ENCODE peak calls at places on chromosome 22, in six cellular contexts. One of them, this sample, is unnamed.
A peak's percentile ranks its signal among the peaks of the same experiment; 100 is the strongest.

GRCh38 chr22:44623771-44624510 is 78.1 kb upstream of the PRR5 start:
- DNase-seq in stimulated activated CD4-positive, alpha-beta T cell treated with anti-CD3 and anti-CD28 coated beads, TNF-alpha, amount 100 ng/mL, for 4 hours: no peak
- DNase-seq in activated naive CD8-positive, alpha-beta T cell treated with anti-CD3 and anti-CD28 coated beads, Interleukin-2, amount 50 U/mL, for 24 hours: no peak
- DNase-seq in HepG2: no peak
- DNase-seq in KG1: no peak
- DNase-seq in anterior cingulate cortex: no peak
- DNase-seq in this sample: no peak

GRCh38 chr22:47549741-47550340 is 787.4 kb downstream of the TBC1D22A start:
- DNase-seq in stimulated activated CD4-positive, alpha-beta T cell treated with anti-CD3 and anti-CD28 coated beads, TNF-alpha, amount 100 ng/mL, for 4 hours: no peak
- DNase-seq in activated naive CD8-positive, alpha-beta T cell treated with anti-CD3 and anti-CD28 coated beads, Interleukin-2, amount 50 U/mL, for 24 hours: no peak
- DNase-seq in HepG2: no peak
- DNase-seq in KG1: no peak
- DNase-seq in anterior cingulate cortex: no peak
- DNase-seq in this sample: no peak

GRCh38 chr22:45082795-45083194 is 73.0 kb upstream of the PHF21B start:
- DNase-seq in stimulated activated CD4-positive, alpha-beta T cell treated with anti-CD3 and anti-CD28 coated beads, TNF-alpha, amount 100 ng/mL, for 4 hours: no peak
- DNase-seq in activated naive CD8-positive, alpha-beta T cell treated with anti-CD3 and anti-CD28 coated beads, Interleukin-2, amount 50 U/mL, for 24 hours: peak; percentile 34
- DNase-seq in HepG2: no peak
- DNase-seq in KG1: no peak
- DNase-seq in anterior cingulate cortex: no peak
- DNase-seq in this sample: no peak

GRCh38 chr22:36286096-36286957 is 33.4 kb downstream of the APOL1 start:
- DNase-seq in stimulated activated CD4-positive, alpha-beta T cell treated with anti-CD3 and anti-CD28 coated beads, TNF-alpha, amount 100 ng/mL, for 4 hours: peak; percentile 43
- DNase-seq in activated naive CD8-positive, alpha-beta T cell treated with anti-CD3 and anti-CD28 coated beads, Interleukin-2, amount 50 U/mL, for 24 hours: peak; percentile 76
- DNase-seq in HepG2: peak; percentile 52
- DNase-seq in KG1: no peak
- DNase-seq in anterior cingulate cortex: peak; percentile 36
- DNase-seq in this sample: peak; percentile 72

GRCh38 chr22:39800790-39801540 is 92.6 kb downstream of the ENTHD1 start:
- DNase-seq in stimulated activated CD4-positive, alpha-beta T cell treated with anti-CD3 and anti-CD28 coated beads, TNF-alpha, amount 100 ng/mL, for 4 hours: no peak
- DNase-seq in activated naive CD8-positive, alpha-beta T cell treated with anti-CD3 and anti-CD28 coated beads, Interleukin-2, amount 50 U/mL, for 24 hours: no peak
- DNase-seq in HepG2: no peak
- DNase-seq in KG1: no peak
- DNase-seq in anterior cingulate cortex: no peak
- DNase-seq in this sample: no peak

GRCh38 chr22:30246962-30247376 is 410 bp upstream of the LIF start:
- DNase-seq in stimulated activated CD4-positive, alpha-beta T cell treated with anti-CD3 and anti-CD28 coated beads, TNF-alpha, amount 100 ng/mL, for 4 hours: no peak
- DNase-seq in activated naive CD8-positive, alpha-beta T cell treated with anti-CD3 and anti-CD28 coated beads, Interleukin-2, amount 50 U/mL, for 24 hours: peak; percentile 54
- DNase-seq in HepG2: no peak
- DNase-seq in KG1: no peak
- DNase-seq in anterior cingulate cortex: no peak
- DNase-seq in this sample: no peak

GRCh38 chr22:19714320-19715252 is at the start of gene SEPTIN5:
- DNase-seq in stimulated activated CD4-positive, alpha-beta T cell treated with anti-CD3 and anti-CD28 coated beads, TNF-alpha, amount 100 ng/mL, for 4 hours: no peak
- DNase-seq in activated naive CD8-positive, alpha-beta T cell treated with anti-CD3 and anti-CD28 coated beads, Interleukin-2, amount 50 U/mL, for 24 hours: no peak
- DNase-seq in HepG2: no peak
- DNase-seq in KG1: no peak
- DNase-seq in anterior cingulate cortex: peak; percentile 47
- DNase-seq in this sample: no peak

GRCh38 chr22:30121988-30122387 is 41.7 kb downstream of the HORMAD2 start:
- DNase-seq in stimulated activated CD4-positive, alpha-beta T cell treated with anti-CD3 and anti-CD28 coated beads, TNF-alpha, amount 100 ng/mL, for 4 hours: no peak
- DNase-seq in activated naive CD8-positive, alpha-beta T cell treated with anti-CD3 and anti-CD28 coated beads, Interleukin-2, amount 50 U/mL, for 24 hours: no peak
- DNase-seq in HepG2: no peak
- DNase-seq in KG1: no peak
- DNase-seq in anterior cingulate cortex: no peak
- DNase-seq in this sample: no peak

GRCh38 chr22:23110922-23111527 is 30.8 kb downstream of the RSPH14 start:
- DNase-seq in stimulated activated CD4-positive, alpha-beta T cell treated with anti-CD3 and anti-CD28 coated beads, TNF-alpha, amount 100 ng/mL, for 4 hours: no peak
- DNase-seq in activated naive CD8-positive, alpha-beta T cell treated with anti-CD3 and anti-CD28 coated beads, Interleukin-2, amount 50 U/mL, for 24 hours: no peak
- DNase-seq in HepG2: no peak
- DNase-seq in KG1: no peak
- DNase-seq in anterior cingulate cortex: peak; percentile 45
- DNase-seq in this sample: no peak

GRCh38 chr22:36147196-36147788 is 13.3 kb downstream of the APOL3 start:
- DNase-seq in stimulated activated CD4-positive, alpha-beta T cell treated with anti-CD3 and anti-CD28 coated beads, TNF-alpha, amount 100 ng/mL, for 4 hours: no peak
- DNase-seq in activated naive CD8-positive, alpha-beta T cell treated with anti-CD3 and anti-CD28 coated beads, Interleukin-2, amount 50 U/mL, for 24 hours: no peak
- DNase-seq in HepG2: no peak
- DNase-seq in KG1: no peak
- DNase-seq in anterior cingulate cortex: no peak
- DNase-seq in this sample: no peak

GRCh38 chr22:29804985-29805384 is 33.1 kb downstream of the ASCC2 start:
- DNase-seq in stimulated activated CD4-positive, alpha-beta T cell treated with anti-CD3 and anti-CD28 coated beads, TNF-alpha, amount 100 ng/mL, for 4 hours: no peak
- DNase-seq in activated naive CD8-positive, alpha-beta T cell treated with anti-CD3 and anti-CD28 coated beads, Interleukin-2, amount 50 U/mL, for 24 hours: no peak
- DNase-seq in HepG2: no peak
- DNase-seq in KG1: no peak
- DNase-seq in anterior cingulate cortex: no peak
- DNase-seq in this sample: no peak

GRCh38 chr22:17176715-17177114 is 17.6 kb upstream of the HDHD5 start:
- DNase-seq in stimulated activated CD4-positive, alpha-beta T cell treated with anti-CD3 and anti-CD28 coated beads, TNF-alpha, amount 100 ng/mL, for 4 hours: no peak
- DNase-seq in activated naive CD8-positive, alpha-beta T cell treated with anti-CD3 and anti-CD28 coated beads, Interleukin-2, amount 50 U/mL, for 24 hours: no peak
- DNase-seq in HepG2: no peak
- DNase-seq in KG1: no peak
- DNase-seq in anterior cingulate cortex: no peak
- DNase-seq in this sample: no peak

GRCh38 chr22:37007666-37008065 is 11.6 kb downstream of the TST start:
- DNase-seq in stimulated activated CD4-positive, alpha-beta T cell treated with anti-CD3 and anti-CD28 coated beads, TNF-alpha, amount 100 ng/mL, for 4 hours: no peak
- DNase-seq in activated naive CD8-positive, alpha-beta T cell treated with anti-CD3 and anti-CD28 coated beads, Interleukin-2, amount 50 U/mL, for 24 hours: no peak
- DNase-seq in HepG2: no peak
- DNase-seq in KG1: no peak
- DNase-seq in anterior cingulate cortex: no peak
- DNase-seq in this sample: no peak

GRCh38 chr22:26892401-26893033 is 235.1 kb downstream of the MIAT start:
- DNase-seq in stimulated activated CD4-positive, alpha-beta T cell treated with anti-CD3 and anti-CD28 coated beads, TNF-alpha, amount 100 ng/mL, for 4 hours: no peak
- DNase-seq in activated naive CD8-positive, alpha-beta T cell treated with anti-CD3 and anti-CD28 coated beads, Interleukin-2, amount 50 U/mL, for 24 hours: no peak
- DNase-seq in HepG2: no peak
- DNase-seq in KG1: no peak
- DNase-seq in anterior cingulate cortex: no peak
- DNase-seq in this sample: peak; percentile 68

GRCh38 chr22:30214703-30215405 is 31.7 kb downstream of the LIF start:
- DNase-seq in stimulated activated CD4-positive, alpha-beta T cell treated with anti-CD3 and anti-CD28 coated beads, TNF-alpha, amount 100 ng/mL, for 4 hours: no peak
- DNase-seq in activated naive CD8-positive, alpha-beta T cell treated with anti-CD3 and anti-CD28 coated beads, Interleukin-2, amount 50 U/mL, for 24 hours: no peak
- DNase-seq in HepG2: no peak
- DNase-seq in KG1: no peak
- DNase-seq in anterior cingulate cortex: no peak
- DNase-seq in this sample: no peak

GRCh38 chr22:24503851-24504170 is 8.7 kb downstream of the UPB1 start:
- DNase-seq in stimulated activated CD4-positive, alpha-beta T cell treated with anti-CD3 and anti-CD28 coated beads, TNF-alpha, amount 100 ng/mL, for 4 hours: no peak
- DNase-seq in activated naive CD8-positive, alpha-beta T cell treated with anti-CD3 and anti-CD28 coated beads, Interleukin-2, amount 50 U/mL, for 24 hours: no peak
- DNase-seq in HepG2: no peak
- DNase-seq in KG1: no peak
- DNase-seq in anterior cingulate cortex: no peak
- DNase-seq in this sample: no peak

GRCh38 chr22:47138898-47139789 is 376.7 kb downstream of the TBC1D22A start:
- DNase-seq in stimulated activated CD4-positive, alpha-beta T cell treated with anti-CD3 and anti-CD28 coated beads, TNF-alpha, amount 100 ng/mL, for 4 hours: no peak
- DNase-seq in activated naive CD8-positive, alpha-beta T cell treated with anti-CD3 and anti-CD28 coated beads, Interleukin-2, amount 50 U/mL, for 24 hours: no peak
- DNase-seq in HepG2: no peak
- DNase-seq in KG1: no peak
- DNase-seq in anterior cingulate cortex: no peak
- DNase-seq in this sample: no peak

GRCh38 chr22:36162127-36163034 is 1.8 kb upstream of the APOL3 start:
- DNase-seq in stimulated activated CD4-positive, alpha-beta T cell treated with anti-CD3 and anti-CD28 coated beads, TNF-alpha, amount 100 ng/mL, for 4 hours: no peak
- DNase-seq in activated naive CD8-positive, alpha-beta T cell treated with anti-CD3 and anti-CD28 coated beads, Interleukin-2, amount 50 U/mL, for 24 hours: peak; percentile 33
- DNase-seq in HepG2: no peak
- DNase-seq in KG1: no peak
- DNase-seq in anterior cingulate cortex: no peak
- DNase-seq in this sample: no peak

GRCh38 chr22:20212754-20213699 is 55.1 kb downstream of the RTN4R start:
- DNase-seq in stimulated activated CD4-positive, alpha-beta T cell treated with anti-CD3 and anti-CD28 coated beads, TNF-alpha, amount 100 ng/mL, for 4 hours: no peak
- DNase-seq in activated naive CD8-positive, alpha-beta T cell treated with anti-CD3 and anti-CD28 coated beads, Interleukin-2, amount 50 U/mL, for 24 hours: no peak
- DNase-seq in HepG2: no peak
- DNase-seq in KG1: no peak
- DNase-seq in anterior cingulate cortex: peak; percentile 50
- DNase-seq in this sample: no peak

GRCh38 chr22:29715240-29715639 is 4.6 kb upstream of the CABP7 start:
- DNase-seq in stimulated activated CD4-positive, alpha-beta T cell treated with anti-CD3 and anti-CD28 coated beads, TNF-alpha, amount 100 ng/mL, for 4 hours: no peak
- DNase-seq in activated naive CD8-positive, alpha-beta T cell treated with anti-CD3 and anti-CD28 coated beads, Interleukin-2, amount 50 U/mL, for 24 hours: no peak
- DNase-seq in HepG2: no peak
- DNase-seq in KG1: no peak
- DNase-seq in anterior cingulate cortex: no peak
- DNase-seq in this sample: no peak

GRCh38 chr22:49972163-49973017 is 11.8 kb downstream of the PIM3 start:
- DNase-seq in stimulated activated CD4-positive, alpha-beta T cell treated with anti-CD3 and anti-CD28 coated beads, TNF-alpha, amount 100 ng/mL, for 4 hours: no peak
- DNase-seq in activated naive CD8-positive, alpha-beta T cell treated with anti-CD3 and anti-CD28 coated beads, Interleukin-2, amount 50 U/mL, for 24 hours: peak; percentile 41
- DNase-seq in HepG2: no peak
- DNase-seq in KG1: no peak
- DNase-seq in anterior cingulate cortex: no peak
- DNase-seq in this sample: no peak

GRCh38 chr22:25718109-25718830 is 23.7 kb upstream of the MYO18B start:
- DNase-seq in stimulated activated CD4-positive, alpha-beta T cell treated with anti-CD3 and anti-CD28 coated beads, TNF-alpha, amount 100 ng/mL, for 4 hours: no peak
- DNase-seq in activated naive CD8-positive, alpha-beta T cell treated with anti-CD3 and anti-CD28 coated beads, Interleukin-2, amount 50 U/mL, for 24 hours: no peak
- DNase-seq in HepG2: no peak
- DNase-seq in KG1: no peak
- DNase-seq in anterior cingulate cortex: no peak
- DNase-seq in this sample: no peak

GRCh38 chr22:47213571-47214230 is 451.3 kb downstream of the TBC1D22A start:
- DNase-seq in stimulated activated CD4-positive, alpha-beta T cell treated with anti-CD3 and anti-CD28 coated beads, TNF-alpha, amount 100 ng/mL, for 4 hours: no peak
- DNase-seq in activated naive CD8-positive, alpha-beta T cell treated with anti-CD3 and anti-CD28 coated beads, Interleukin-2, amount 50 U/mL, for 24 hours: peak; percentile 64
- DNase-seq in HepG2: peak; percentile 14
- DNase-seq in KG1: peak; percentile 5
- DNase-seq in anterior cingulate cortex: no peak
- DNase-seq in this sample: peak; percentile 18

GRCh38 chr22:36224245-36224644 is 15.1 kb downstream of the APOL2 start:
- DNase-seq in stimulated activated CD4-positive, alpha-beta T cell treated with anti-CD3 and anti-CD28 coated beads, TNF-alpha, amount 100 ng/mL, for 4 hours: no peak
- DNase-seq in activated naive CD8-positive, alpha-beta T cell treated with anti-CD3 and anti-CD28 coated beads, Interleukin-2, amount 50 U/mL, for 24 hours: no peak
- DNase-seq in HepG2: no peak
- DNase-seq in KG1: no peak
- DNase-seq in anterior cingulate cortex: no peak
- DNase-seq in this sample: no peak

GRCh38 chr22:43878831-43879550 is 12.8 kb downstream of the PNPLA5 start:
- DNase-seq in stimulated activated CD4-positive, alpha-beta T cell treated with anti-CD3 and anti-CD28 coated beads, TNF-alpha, amount 100 ng/mL, for 4 hours: no peak
- DNase-seq in activated naive CD8-positive, alpha-beta T cell treated with anti-CD3 and anti-CD28 coated beads, Interleukin-2, amount 50 U/mL, for 24 hours: no peak
- DNase-seq in HepG2: no peak
- DNase-seq in KG1: no peak
- DNase-seq in anterior cingulate cortex: no peak
- DNase-seq in this sample: no peak